ENCODE peak calls at places on chromosome 2, in ten cellular contexts. One of them, this sample, is unnamed.

GRCh38 chr2:119106301-119106897 is 52.2 kb downstream of the C1QL2 start:
- DNase-seq in GM12865: peak; percentile 33
- DNase-seq in breast epithelium: no peak
- DNase-seq in tibial nerve: no peak
- DNase-seq in uterus: no peak
- DNase-seq in B cell: no peak
- DNase-seq in RWPE1: peak; percentile 29
- DNase-seq in heart right ventricle: peak; percentile 50
- DNase-seq in GM20000: no peak
- DNase-seq in sigmoid colon: peak; percentile 12
- DNase-seq in this sample: peak; percentile 83

GRCh38 chr2:129439686-129440302 is 539.7 kb upstream of the RAB6C start:
- DNase-seq in GM12865: no peak
- DNase-seq in breast epithelium: no peak
- DNase-seq in tibial nerve: no peak
- DNase-seq in uterus: no peak
- DNase-seq in B cell: no peak
- DNase-seq in RWPE1: no peak
- DNase-seq in heart right ventricle: no peak
- DNase-seq in GM20000: no peak
- DNase-seq in sigmoid colon: no peak
- DNase-seq in this sample: no peak

GRCh38 chr2:12948231-12948962 is 231.7 kb downstream of the TRIB2 start:
- DNase-seq in GM12865: no peak
- DNase-seq in breast epithelium: no peak
- DNase-seq in tibial nerve: no peak
- DNase-seq in uterus: no peak
- DNase-seq in B cell: no peak
- DNase-seq in RWPE1: no peak
- DNase-seq in heart right ventricle: no peak
- DNase-seq in GM20000: no peak
- DNase-seq in sigmoid colon: no peak
- DNase-seq in this sample: no peak

GRCh38 chr2:207048421-207048820 is 109.1 kb downstream of the CPO start:
- DNase-seq in GM12865: no peak
- DNase-seq in breast epithelium: no peak
- DNase-seq in tibial nerve: no peak
- DNase-seq in uterus: no peak
- DNase-seq in B cell: no peak
- DNase-seq in RWPE1: no peak
- DNase-seq in heart right ventricle: no peak
- DNase-seq in GM20000: no peak
- DNase-seq in sigmoid colon: no peak
- DNase-seq in this sample: no peak

GRCh38 chr2:32479224-32479623 is 122.4 kb downstream of the BIRC6 start:
- DNase-seq in GM12865: no peak
- DNase-seq in breast epithelium: no peak
- DNase-seq in tibial nerve: no peak
- DNase-seq in uterus: no peak
- DNase-seq in B cell: no peak
- DNase-seq in RWPE1: no peak
- DNase-seq in heart right ventricle: no peak
- DNase-seq in GM20000: no peak
- DNase-seq in sigmoid colon: no peak
- DNase-seq in this sample: no peak

GRCh38 chr2:174439323-174439722 is 43.8 kb downstream of the SCRN3 start:
- DNase-seq in GM12865: no peak
- DNase-seq in breast epithelium: no peak
- DNase-seq in tibial nerve: no peak
- DNase-seq in uterus: no peak
- DNase-seq in B cell: no peak
- DNase-seq in RWPE1: no peak
- DNase-seq in heart right ventricle: no peak
- DNase-seq in GM20000: no peak
- DNase-seq in sigmoid colon: no peak
- DNase-seq in this sample: no peak

GRCh38 chr2:85248741-85249524 is 78.9 kb downstream of the TGOLN2 start:
- DNase-seq in GM12865: no peak
- DNase-seq in breast epithelium: no peak
- DNase-seq in tibial nerve: no peak
- DNase-seq in uterus: no peak
- DNase-seq in B cell: no peak
- DNase-seq in RWPE1: peak; percentile 70
- DNase-seq in heart right ventricle: no peak
- DNase-seq in GM20000: no peak
- DNase-seq in sigmoid colon: no peak
- DNase-seq in this sample: peak; percentile 61

GRCh38 chr2:160469164-160469563 is 24.4 kb downstream of the RBMS1 start:
- DNase-seq in GM12865: no peak
- DNase-seq in breast epithelium: no peak
- DNase-seq in tibial nerve: no peak
- DNase-seq in uterus: peak; percentile 33
- DNase-seq in B cell: no peak
- DNase-seq in RWPE1: no peak
- DNase-seq in heart right ventricle: no peak
- DNase-seq in GM20000: no peak
- DNase-seq in sigmoid colon: no peak
- DNase-seq in this sample: no peak

GRCh38 chr2:68157002-68157401 is 686 bp upstream of the PNO1 start:
- DNase-seq in GM12865: no peak
- DNase-seq in breast epithelium: no peak
- DNase-seq in tibial nerve: no peak
- DNase-seq in uterus: no peak
- DNase-seq in B cell: peak; percentile 41
- DNase-seq in RWPE1: no peak
- DNase-seq in heart right ventricle: peak; percentile 42
- DNase-seq in GM20000: no peak
- DNase-seq in sigmoid colon: no peak
- DNase-seq in this sample: peak; percentile 77

GRCh38 chr2:7377861-7378569 is 460.8 kb downstream of the RNF144A start:
- DNase-seq in GM12865: no peak
- DNase-seq in breast epithelium: peak; percentile 72
- DNase-seq in tibial nerve: no peak
- DNase-seq in uterus: no peak
- DNase-seq in B cell: no peak
- DNase-seq in RWPE1: peak; percentile 21
- DNase-seq in heart right ventricle: peak; percentile 14
- DNase-seq in GM20000: no peak
- DNase-seq in sigmoid colon: peak; percentile 66
- DNase-seq in this sample: peak; percentile 24

GRCh38 chr2:34949316-34949715 is 1350.2 kb upstream of the FAM98A start:
- DNase-seq in GM12865: no peak
- DNase-seq in breast epithelium: no peak
- DNase-seq in tibial nerve: no peak
- DNase-seq in uterus: no peak
- DNase-seq in B cell: no peak
- DNase-seq in RWPE1: no peak
- DNase-seq in heart right ventricle: no peak
- DNase-seq in GM20000: no peak
- DNase-seq in sigmoid colon: no peak
- DNase-seq in this sample: peak; percentile 44

GRCh38 chr2:232592687-232593407 is 40.6 kb upstream of the EFHD1 start:
- DNase-seq in GM12865: no peak
- DNase-seq in breast epithelium: no peak
- DNase-seq in tibial nerve: no peak
- DNase-seq in uterus: no peak
- DNase-seq in B cell: no peak
- DNase-seq in RWPE1: peak; percentile 86
- DNase-seq in heart right ventricle: no peak
- DNase-seq in GM20000: no peak
- DNase-seq in sigmoid colon: no peak
- DNase-seq in this sample: no peak

GRCh38 chr2:128488429-128488828 is 169.8 kb upstream of the HS6ST1 start:
- DNase-seq in GM12865: no peak
- DNase-seq in breast epithelium: no peak
- DNase-seq in tibial nerve: no peak
- DNase-seq in uterus: no peak
- DNase-seq in B cell: no peak
- DNase-seq in RWPE1: no peak
- DNase-seq in heart right ventricle: no peak
- DNase-seq in GM20000: no peak
- DNase-seq in sigmoid colon: no peak
- DNase-seq in this sample: no peak

GRCh38 chr2:198883604-198884003 is 574.1 kb downstream of the SATB2 start:
- DNase-seq in GM12865: no peak
- DNase-seq in breast epithelium: no peak
- DNase-seq in tibial nerve: no peak
- DNase-seq in uterus: no peak
- DNase-seq in B cell: no peak
- DNase-seq in RWPE1: no peak
- DNase-seq in heart right ventricle: no peak
- DNase-seq in GM20000: no peak
- DNase-seq in sigmoid colon: no peak
- DNase-seq in this sample: no peak

GRCh38 chr2:177799531-177799930 is 273.0 kb downstream of the PDE11A start:
- DNase-seq in GM12865: peak; percentile 24
- DNase-seq in breast epithelium: no peak
- DNase-seq in tibial nerve: peak; percentile 21
- DNase-seq in uterus: no peak
- DNase-seq in B cell: no peak
- DNase-seq in RWPE1: no peak
- DNase-seq in heart right ventricle: no peak
- DNase-seq in GM20000: no peak
- DNase-seq in sigmoid colon: no peak
- DNase-seq in this sample: peak; percentile 80

GRCh38 chr2:160406591-160407392 is 86.8 kb downstream of the RBMS1 start:
- DNase-seq in GM12865: peak; percentile 70
- DNase-seq in breast epithelium: no peak
- DNase-seq in tibial nerve: peak; percentile 82
- DNase-seq in uterus: peak; percentile 42
- DNase-seq in B cell: peak; percentile 86
- DNase-seq in RWPE1: no peak
- DNase-seq in heart right ventricle: peak; percentile 50
- DNase-seq in GM20000: peak; percentile 69
- DNase-seq in sigmoid colon: peak; percentile 80
- DNase-seq in this sample: peak; percentile 51

GRCh38 chr2:109637749-109638570 is 23.8 kb downstream of the SOWAHC start:
- DNase-seq in GM12865: peak; percentile 84
- DNase-seq in breast epithelium: no peak
- DNase-seq in tibial nerve: no peak
- DNase-seq in uterus: no peak
- DNase-seq in B cell: no peak
- DNase-seq in RWPE1: no peak
- DNase-seq in heart right ventricle: no peak
- DNase-seq in GM20000: peak; percentile 33
- DNase-seq in sigmoid colon: no peak
- DNase-seq in this sample: no peak

GRCh38 chr2:105972226-105972625 is 221.9 kb downstream of the UXS1 start:
- DNase-seq in GM12865: no peak
- DNase-seq in breast epithelium: no peak
- DNase-seq in tibial nerve: no peak
- DNase-seq in uterus: no peak
- DNase-seq in B cell: no peak
- DNase-seq in RWPE1: no peak
- DNase-seq in heart right ventricle: no peak
- DNase-seq in GM20000: no peak
- DNase-seq in sigmoid colon: no peak
- DNase-seq in this sample: no peak

GRCh38 chr2:105974800-105975199 is 219.3 kb downstream of the UXS1 start:
- DNase-seq in GM12865: no peak
- DNase-seq in breast epithelium: no peak
- DNase-seq in tibial nerve: no peak
- DNase-seq in uterus: no peak
- DNase-seq in B cell: no peak
- DNase-seq in RWPE1: no peak
- DNase-seq in heart right ventricle: no peak
- DNase-seq in GM20000: no peak
- DNase-seq in sigmoid colon: no peak
- DNase-seq in this sample: no peak

GRCh38 chr2:105969552-105969951 is 224.5 kb downstream of the UXS1 start:
- DNase-seq in GM12865: peak; percentile 30
- DNase-seq in breast epithelium: no peak
- DNase-seq in tibial nerve: no peak
- DNase-seq in uterus: no peak
- DNase-seq in B cell: no peak
- DNase-seq in RWPE1: no peak
- DNase-seq in heart right ventricle: no peak
- DNase-seq in GM20000: no peak
- DNase-seq in sigmoid colon: no peak
- DNase-seq in this sample: peak; percentile 77
- TF ChIP-seq CTCF in GM12865: peak; percentile 29
- TF ChIP-seq CTCF in breast epithelium: no peak
- TF ChIP-seq CTCF in tibial nerve: no peak
- TF ChIP-seq CTCF in uterus: no peak
- TF ChIP-seq CTCF in B cell: no peak
- TF ChIP-seq CTCF in RWPE1: no peak
- TF ChIP-seq CTCF in heart right ventricle: no peak
- TF ChIP-seq CTCF in GM20000: no peak
- TF ChIP-seq CTCF in sigmoid colon: no peak
- TF ChIP-seq CTCF in this sample: peak; percentile 89

DNA sequence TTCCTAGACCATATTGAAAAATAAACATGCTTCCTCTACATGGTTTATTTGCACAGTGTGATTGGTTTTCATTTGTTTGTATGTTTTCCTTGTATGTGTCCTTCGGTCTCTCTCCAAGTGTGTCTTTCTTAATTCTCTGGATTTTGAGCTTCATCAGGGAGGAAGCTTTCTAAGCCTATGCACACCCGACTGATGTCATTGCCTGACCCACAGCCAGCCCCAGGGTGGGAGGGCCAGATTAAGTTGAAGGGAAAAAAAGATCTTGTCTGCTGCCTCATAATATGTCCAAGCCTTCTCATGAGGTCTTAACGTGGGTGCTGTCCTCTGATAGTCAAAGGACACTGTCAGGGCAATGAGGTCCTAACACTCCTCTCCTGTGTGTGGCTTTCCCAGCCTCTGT is 115.2 kb downstream of the MARCHF4 start:
- DNase-seq in GM12865: no peak
- DNase-seq in breast epithelium: no peak
- DNase-seq in tibial nerve: no peak
- DNase-seq in uterus: no peak
- DNase-seq in B cell: no peak
- DNase-seq in RWPE1: no peak
- DNase-seq in heart right ventricle: no peak
- DNase-seq in GM20000: no peak
- DNase-seq in sigmoid colon: no peak
- DNase-seq in this sample: no peak
- TF ChIP-seq CTCF in GM12865: no peak
- TF ChIP-seq CTCF in breast epithelium: no peak
- TF ChIP-seq CTCF in tibial nerve: no peak
- TF ChIP-seq CTCF in uterus: no peak
- TF ChIP-seq CTCF in B cell: no peak
- TF ChIP-seq CTCF in RWPE1: no peak
- TF ChIP-seq CTCF in heart right ventricle: no peak
- TF ChIP-seq CTCF in GM20000: no peak
- TF ChIP-seq CTCF in sigmoid colon: no peak
- TF ChIP-seq CTCF in this sample: no peak

GRCh38 chr2:189115126-189115525 is 64.4 kb downstream of the COL5A2 start:
- DNase-seq in GM12865: no peak
- DNase-seq in breast epithelium: no peak
- DNase-seq in tibial nerve: no peak
- DNase-seq in uterus: no peak
- DNase-seq in B cell: no peak
- DNase-seq in RWPE1: peak; percentile 2
- DNase-seq in heart right ventricle: no peak
- DNase-seq in GM20000: no peak
- DNase-seq in sigmoid colon: no peak
- DNase-seq in this sample: peak; percentile 19
- TF ChIP-seq CTCF in GM12865: no peak
- TF ChIP-seq CTCF in breast epithelium: no peak
- TF ChIP-seq CTCF in tibial nerve: no peak
- TF ChIP-seq CTCF in uterus: peak; percentile 30
- TF ChIP-seq CTCF in B cell: no peak
- TF ChIP-seq CTCF in RWPE1: peak; percentile 27
- TF ChIP-seq CTCF in heart right ventricle: no peak
- TF ChIP-seq CTCF in GM20000: no peak
- TF ChIP-seq CTCF in sigmoid colon: no peak
- TF ChIP-seq CTCF in this sample: no peak

GRCh38 chr2:237600205-237600846 is 9.8 kb upstream of the RAB17 start:
- DNase-seq in GM12865: no peak
- DNase-seq in breast epithelium: no peak
- DNase-seq in tibial nerve: peak; percentile 29
- DNase-seq in uterus: peak; percentile 66
- DNase-seq in B cell: no peak
- DNase-seq in RWPE1: no peak
- DNase-seq in heart right ventricle: peak; percentile 52
- DNase-seq in GM20000: no peak
- DNase-seq in sigmoid colon: peak; percentile 86
- DNase-seq in this sample: no peak
- TF ChIP-seq CTCF in GM12865: no peak
- TF ChIP-seq CTCF in breast epithelium: no peak
- TF ChIP-seq CTCF in tibial nerve: no peak
- TF ChIP-seq CTCF in uterus: peak; percentile 41
- TF ChIP-seq CTCF in B cell: no peak
- TF ChIP-seq CTCF in RWPE1: no peak
- TF ChIP-seq CTCF in heart right ventricle: peak; percentile 38
- TF ChIP-seq CTCF in GM20000: no peak
- TF ChIP-seq CTCF in sigmoid colon: no peak
- TF ChIP-seq CTCF in this sample: no peak

This sample was measured in GM23338.